ENCODE peak calls at places on chromosomes 16 and 17, in seven cellular contexts. S, K, B, N, O, Q and Y are unnamed samples.

GRCh38 chr17:73690581-73691135 is 46.4 kb upstream of the SDK2 start:
- DNase-seq in O (no peak), N (peak; percentile 34), K (no peak), B (peak; percentile 54), S (no peak), Q (peak; percentile 44), Y (no peak)

GRCh38 chr16:8173111-8173644 is 417.1 kb downstream of the TMEM114 start:
- DNase-seq in B (peak; percentile 63), O (peak; percentile 77), K (peak; percentile 49), Q (peak; percentile 81), N (peak; percentile 25), S (peak; percentile 39), Y (peak; percentile 7)

GRCh38 chr16:317583-317982 is 34.6 kb downstream of the PDIA2 start:
- DNase-seq in S (no peak), Q (no peak), K (no peak), O (no peak), B (no peak), N (no peak), Y (no peak)

GRCh38 chr17:82734987-82735866 is at the start of gene FN3K:
- DNase-seq in B (peak; percentile 70), K (peak; percentile 62), S (peak; percentile 42), N (peak; percentile 54), O (peak; percentile 80), Q (peak; percentile 83), Y (no peak)

GRCh38 chr16:81823111-81823510 is 44.0 kb downstream of the PLCG2 start:
- DNase-seq in Q (no peak), S (no peak), N (no peak), B (peak; percentile 28), K (no peak), O (no peak), Y (no peak)

GRCh38 chr17:5747964-5748363 is 163.7 kb upstream of the NLRP1 start:
- DNase-seq in Q (no peak), B (no peak), N (no peak), O (no peak), S (no peak), K (no peak), Y (no peak)

GRCh38 chr17:50837286-50837979 is 2.0 kb downstream of the WFIKKN2 start:
- DNase-seq in N (no peak), S (no peak), O (peak; percentile 48), K (no peak), B (no peak), Q (no peak), Y (no peak)

GRCh38 chr17:39222151-39222550 is 3.6 kb downstream of the STAC2 start:
- DNase-seq in K (peak; percentile 26), N (no peak), S (no peak), B (no peak), Q (no peak), O (no peak), Y (no peak)

GRCh38 chr16:86712158-86713009 is 134.0 kb downstream of the FOXL1 start:
- DNase-seq in N (no peak), O (no peak), S (no peak), B (no peak), Q (no peak), K (no peak), Y (no peak)

GRCh38 chr17:2087597-2088211 is 32.8 kb downstream of the HIC1 start:
- DNase-seq in Q (peak; percentile 34), S (no peak), O (no peak), B (no peak), N (no peak), K (no peak), Y (no peak)

GRCh38 chr16:72995151-72995881 is 52.6 kb downstream of the ZFHX3 start:
- DNase-seq in Q (peak; percentile 57), B (peak; percentile 73), O (no peak), S (no peak), N (no peak), K (peak; percentile 18), Y (no peak)

GRCh38 chr16:86414991-86415740 is 95.2 kb upstream of the FOXF1 start:
- DNase-seq in N (no peak), O (no peak), K (no peak), Q (no peak), S (no peak), B (no peak), Y (no peak)

GRCh38 chr16:3841729-3842508 is 38.6 kb downstream of the CREBBP start:
- DNase-seq in Q (no peak), O (no peak), S (no peak), K (no peak), N (no peak), B (no peak), Y (no peak)

GRCh38 chr17:42389902-42390301 is 1.7 kb upstream of the STAT3 start:
- DNase-seq in B (no peak), K (no peak), Q (no peak), N (no peak), S (no peak), O (no peak), Y (no peak)

GRCh38 chr17:15456972-15457722 is 10.3 kb downstream of the CDRT4 start:
- DNase-seq in S (peak; percentile 99), O (peak; percentile 50), Q (no peak), K (no peak), N (no peak), B (no peak), Y (no peak)

GRCh38 chr16:27972500-27972899 is 91.0 kb downstream of the GSG1L start:
- DNase-seq in N (peak; percentile 73), Q (peak; percentile 30), S (peak; percentile 19), B (peak; percentile 62), K (peak; percentile 58), O (peak; percentile 6), Y (no peak)

GRCh38 chr16:27974896-27975540 is 88.5 kb downstream of the GSG1L start:
- DNase-seq in B (no peak), S (no peak), O (no peak), Q (no peak), K (no peak), N (no peak), Y (no peak)

GRCh38 chr16:27969574-27969973 is 93.9 kb downstream of the GSG1L start:
- DNase-seq in O (no peak), K (no peak), N (no peak), Q (no peak), S (peak; percentile 9), B (no peak), Y (no peak)

GRCh38 chr16:27976990-27977389 is 86.5 kb downstream of the GSG1L start:
- DNase-seq in O (no peak), S (no peak), N (no peak), B (no peak), K (no peak), Q (no peak), Y (no peak)

GRCh38 chr16:27973678-27974077 is 89.8 kb downstream of the GSG1L start:
- DNase-seq in Q (peak; percentile 12), O (no peak), B (no peak), K (no peak), N (no peak), S (no peak), Y (no peak)
- TF ChIP-seq CTCF in Q (peak; percentile 41), O (no peak), B (no peak), K (no peak), N (no peak), S (no peak), Y (no peak)

GRCh38 chr17:32756696-32757095 is 120.2 kb downstream of the MYO1D start:
- DNase-seq in K (no peak), O (no peak), S (no peak), Q (no peak), N (no peak), B (no peak), Y (no peak)

GRCh38 chr17:32757963-32758362 is 119.0 kb downstream of the MYO1D start:
- DNase-seq in O (no peak), S (peak; percentile 48), K (no peak), B (no peak), Q (no peak), N (no peak), Y (no peak)

GRCh38 chr17:32752934-32753333 is 124.0 kb downstream of the MYO1D start:
- DNase-seq in Q (no peak), O (no peak), B (no peak), S (no peak), N (no peak), K (no peak), Y (no peak)

GRCh38 chr17:32759476-32759875 is 117.4 kb downstream of the MYO1D start:
- DNase-seq in Q (no peak), S (no peak), B (no peak), K (no peak), O (no peak), N (no peak), Y (no peak)

DNA sequence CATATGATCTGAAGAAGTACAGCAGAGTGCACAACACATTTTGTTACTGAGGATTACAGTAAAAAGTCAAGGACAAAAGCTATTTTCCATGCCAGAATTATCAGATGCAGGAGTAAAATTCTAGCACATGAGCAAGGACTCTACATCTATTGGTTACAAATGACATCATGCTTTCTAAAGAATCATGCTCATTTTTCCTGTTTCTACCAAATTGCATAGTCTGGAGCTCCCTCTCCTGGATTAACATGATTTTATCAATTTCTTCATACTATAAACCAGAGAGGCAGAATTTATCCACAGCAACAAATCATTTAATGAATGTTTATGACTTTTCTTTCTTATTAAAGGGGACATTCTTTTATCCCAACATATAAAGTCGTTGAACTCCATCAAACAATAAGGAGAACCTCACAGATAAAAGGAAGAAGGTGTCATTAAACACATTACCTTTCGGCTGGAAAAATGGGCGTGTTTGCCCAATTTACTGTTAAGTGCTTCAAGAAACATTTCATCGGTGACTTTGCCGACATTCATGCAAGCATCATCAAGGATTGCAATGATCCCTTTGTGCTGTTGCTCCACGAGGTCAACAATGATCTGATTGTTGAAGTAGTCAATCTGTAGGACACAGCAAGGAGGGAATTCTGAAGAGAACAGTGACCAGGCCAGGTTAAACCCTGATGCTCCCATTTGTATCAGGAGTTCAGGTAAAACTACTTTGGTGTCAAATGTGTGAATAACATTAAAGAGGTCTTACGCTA is 121.7 kb downstream of the MYO1D start:
- DNase-seq in B (no peak), N (peak; percentile 64), K (no peak), Q (no peak), S (peak; percentile 62), O (no peak), Y (peak; percentile 17)
- TF ChIP-seq CTCF in B (no peak), N (peak; percentile 54), K (peak; percentile 22), Q (peak; percentile 39), S (peak; percentile 52), O (peak; percentile 76), Y (peak; percentile 36)

DNA sequence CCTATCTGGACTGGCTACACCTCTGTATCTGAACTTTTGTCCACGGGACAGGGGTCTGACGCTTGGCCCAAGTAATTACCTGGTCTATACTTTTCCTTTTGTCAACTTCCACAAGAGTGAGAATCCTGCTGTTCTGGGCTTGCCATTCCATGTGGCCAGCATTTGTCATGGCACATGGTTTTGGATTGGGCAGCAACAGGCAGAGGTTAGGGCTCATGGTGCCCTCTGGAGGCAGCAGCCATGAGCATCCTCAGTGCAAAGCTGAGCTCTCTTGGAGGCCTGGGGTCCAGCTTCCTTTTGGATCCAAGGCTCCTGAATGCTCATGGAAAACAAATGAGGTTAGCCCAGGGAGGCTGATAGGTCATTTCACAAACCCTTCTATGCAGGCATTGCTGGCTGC is 7.5 kb upstream of the EDC4 start:
- DNase-seq in B (peak; percentile 58), K (peak; percentile 46), O (peak; percentile 48), Q (no peak), S (peak; percentile 40), N (no peak), Y (no peak)
- TF ChIP-seq CTCF in B (no peak), K (peak; percentile 20), O (peak; percentile 32), Q (no peak), S (peak; percentile 50), N (no peak), Y (peak; percentile 72)

DNA sequence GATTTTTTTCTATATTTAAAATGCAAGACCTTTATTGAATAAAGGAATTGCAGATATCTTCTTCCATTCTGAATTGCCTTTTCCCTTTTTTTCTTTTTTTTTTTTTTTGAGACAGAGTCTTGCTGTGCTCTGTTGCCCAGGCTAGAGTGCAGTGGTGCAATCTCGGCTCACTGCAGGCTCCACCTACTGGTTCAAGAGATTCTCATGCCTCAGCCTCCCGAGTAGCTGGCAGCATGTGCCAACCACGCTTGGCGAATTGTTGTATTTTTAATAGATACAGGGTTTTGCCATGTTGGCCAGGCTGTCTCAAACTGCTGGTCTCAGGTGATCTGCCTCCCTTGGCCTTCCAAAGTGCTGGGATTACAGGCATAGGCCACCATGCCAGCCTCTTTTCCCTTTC is 151.5 kb downstream of the CEP112 start:
- DNase-seq in B (peak; percentile 13), Q (peak; percentile 11), S (no peak), N (no peak), O (no peak), K (peak; percentile 8), Y (no peak)
- TF ChIP-seq CTCF in B (no peak), Q (no peak), S (no peak), N (no peak), O (no peak), K (no peak), Y (peak; percentile 21)